ENCODE peak calls at places on chromosomes 7 and 10, in ten cellular contexts. O is thoracic aorta; W is spleen; C is left cardiac atrium; A is cardiac muscle cell; U is stimulated activated CD4-positive, alpha-beta T cell treated with anti-CD3 and anti-CD28 coated beads, Interleukin-4, amount 100 ng/mL, for 4 hours; S is Daoy; H is suprapubic skin; Y is GM13977; V is LoVo. K is an unnamed sample.

GRCh38 chr7:20839196-20839735 is 52.6 kb upstream of the SP8 start:
- DNase-seq in U (no peak), V (no peak), O (no peak), A (no peak), W (no peak), C (no peak), S (peak; percentile 33), H (no peak), Y (no peak), K (no peak)

GRCh38 chr7:28921822-28922221 is 36.3 kb downstream of the TRIL start:
- DNase-seq in S (peak; percentile 76), V (peak; percentile 82), H (no peak), A (peak; percentile 82), O (no peak), W (no peak), U (no peak), C (no peak), Y (peak; percentile 59), K (peak; percentile 70)

GRCh38 chr10:114874827-114875541 is 53.4 kb downstream of the FHIP2A start:
- DNase-seq in O (no peak), V (no peak), H (no peak), Y (peak; percentile 8), U (no peak), A (peak; percentile 73), C (peak; percentile 46), S (peak; percentile 81), W (peak; percentile 81), K (peak; percentile 42)

GRCh38 chr7:25216837-25217236 is 11.4 kb downstream of the NPVF start:
- DNase-seq in V (peak; percentile 72), C (no peak), A (peak; percentile 73), H (no peak), W (no peak), O (no peak), S (peak; percentile 37), Y (peak; percentile 53), U (no peak), K (no peak)

GRCh38 chr10:23047201-23048050 is 48.0 kb upstream of the MSRB2 start:
- DNase-seq in U (no peak), W (no peak), V (peak; percentile 15), A (peak; percentile 11), O (no peak), H (no peak), S (peak; percentile 16), C (no peak), Y (no peak), K (no peak)

GRCh38 chr10:59808896-59809643 is 55.8 kb upstream of the MRLN start:
- DNase-seq in Y (peak; percentile 34), W (peak; percentile 88), O (no peak), H (no peak), A (peak; percentile 62), C (peak; percentile 75), V (peak; percentile 71), S (peak; percentile 61), U (peak; percentile 69), K (peak; percentile 51)

GRCh38 chr10:8726087-8726486 is 671.6 kb downstream of the GATA3 start:
- DNase-seq in A (no peak), Y (no peak), S (no peak), U (no peak), C (no peak), V (no peak), O (no peak), W (no peak), H (no peak), K (no peak)

GRCh38 chr7:155281411-155281969 is 16.2 kb upstream of the INSIG1 start:
- DNase-seq in U (no peak), A (no peak), C (no peak), O (no peak), S (no peak), Y (no peak), V (no peak), H (no peak), W (no peak), K (no peak)

GRCh38 chr7:18499407-18500197 is 4.1 kb downstream of the HDAC9 start:
- DNase-seq in O (no peak), Y (no peak), H (no peak), C (peak; percentile 32), W (no peak), A (no peak), U (no peak), V (no peak), S (peak; percentile 34), K (peak; percentile 10)

GRCh38 chr10:570631-571565 is 118.6 kb downstream of the DIP2C start:
- DNase-seq in C (no peak), Y (no peak), V (no peak), S (no peak), O (no peak), A (no peak), H (no peak), U (no peak), W (no peak), K (no peak)

GRCh38 chr10:63267414-63268138 is 134.4 kb downstream of the NRBF2 start:
- DNase-seq in Y (no peak), S (peak; percentile 71), C (no peak), V (peak; percentile 69), A (peak; percentile 88), U (no peak), W (no peak), O (no peak), H (no peak), K (no peak)

GRCh38 chr7:119197172-119197871 is 972.8 kb downstream of the ANKRD7 start:
- DNase-seq in H (no peak), A (no peak), U (no peak), W (no peak), O (no peak), V (no peak), C (no peak), S (no peak), Y (no peak), K (no peak)

GRCh38 chr7:84781838-84782237 is 405.0 kb downstream of the SEMA3D start:
- DNase-seq in A (no peak), C (no peak), W (no peak), S (no peak), V (no peak), Y (no peak), U (no peak), H (no peak), O (no peak), K (no peak)

GRCh38 chr7:2934211-2934731 is 90.2 kb upstream of the GNA12 start:
- DNase-seq in S (peak; percentile 86), H (no peak), Y (no peak), A (peak; percentile 64), U (peak; percentile 23), W (peak; percentile 61), O (no peak), C (no peak), V (peak; percentile 20), K (no peak)

GRCh38 chr7:155860840-155861479 is 48.7 kb upstream of the SHH start:
- DNase-seq in O (no peak), Y (no peak), W (peak; percentile 54), S (peak; percentile 69), U (no peak), C (peak; percentile 36), A (peak; percentile 71), H (peak; percentile 62), V (peak; percentile 43), K (no peak)

GRCh38 chr10:124641282-124642075 is 102.7 kb downstream of the FAM53B start:
- DNase-seq in V (no peak), C (peak; percentile 71), U (no peak), H (no peak), S (peak; percentile 43), A (peak; percentile 80), W (peak; percentile 76), Y (peak; percentile 75), O (no peak), K (no peak)

GRCh38 chr10:107215681-107216080 is 51.2 kb upstream of the SORCS1 start:
- DNase-seq in S (no peak), V (no peak), C (no peak), W (no peak), U (no peak), H (no peak), Y (no peak), O (no peak), A (no peak), K (no peak)

GRCh38 chr10:102752266-102752930 is 8.7 kb downstream of the WBP1L start:
- DNase-seq in V (no peak), W (no peak), S (no peak), U (no peak), O (no peak), H (no peak), A (peak; percentile 84), C (no peak), Y (no peak), K (no peak)

GRCh38 chr10:30991647-30992011 is 40.0 kb downstream of the ZNF438 start:
- DNase-seq in C (no peak), A (no peak), W (no peak), H (no peak), O (no peak), Y (no peak), V (no peak), S (no peak), U (no peak), K (no peak)

GRCh38 chr7:156892086-156892800 is 740 bp downstream of the LMBR1 start:
- DNase-seq in Y (peak; percentile 69), C (peak; percentile 56), S (peak; percentile 68), U (peak; percentile 63), W (peak; percentile 95), A (peak; percentile 32), H (no peak), V (peak; percentile 52), O (no peak), K (peak; percentile 55)

GRCh38 chr7:84137812-84138211 is 56.8 kb downstream of the SEMA3A start:
- DNase-seq in Y (no peak), A (no peak), O (no peak), S (no peak), W (no peak), V (no peak), C (no peak), H (no peak), U (no peak), K (no peak)